ENCODE peak calls at places on chromosomes 13 and 19, in ten cellular contexts. One of them, this sample, is unnamed.

GRCh38 chr13:30868806-30869470 is 37.1 kb upstream of the MEDAG start:
- DNase-seq in esophagus squamous epithelium: no peak
- DNase-seq in M059J: peak
- DNase-seq in dorsolateral prefrontal cortex: no peak
- DNase-seq in NCI-H1092: no peak
- DNase-seq in GM10248: no peak
- DNase-seq in activated T-cell treated with anti-CD3 and anti-CD28 coated beads for 1 hour: no peak
- DNase-seq in GM23248: peak
- DNase-seq in stimulated activated CD8-positive, alpha-beta memory T cell treated with anti-CD3 and anti-CD28 coated beads, Interleukin-7, amount 100 ng/mL, for 48 hours: no peak
- DNase-seq in NCI-H2029: no peak
- DNase-seq in this sample: no peak

GRCh38 chr19:17117250-17117789 is 41.7 kb downstream of the MYO9B start:
- DNase-seq in NCI-H2029: no peak
- DNase-seq in dorsolateral prefrontal cortex: no peak
- DNase-seq in M059J: no peak
- DNase-seq in esophagus squamous epithelium: no peak
- DNase-seq in GM23248: peak
- DNase-seq in activated T-cell treated with anti-CD3 and anti-CD28 coated beads for 1 hour: no peak
- DNase-seq in GM10248: no peak
- DNase-seq in NCI-H1092: no peak
- DNase-seq in stimulated activated CD8-positive, alpha-beta memory T cell treated with anti-CD3 and anti-CD28 coated beads, Interleukin-7, amount 100 ng/mL, for 48 hours: no peak
- DNase-seq in this sample: no peak

GRCh38 chr19:56837892-56838679 is 2.4 kb downstream of the PEG3 start:
- DNase-seq in GM23248: peak
- DNase-seq in dorsolateral prefrontal cortex: peak
- DNase-seq in activated T-cell treated with anti-CD3 and anti-CD28 coated beads for 1 hour: no peak
- DNase-seq in M059J: peak
- DNase-seq in stimulated activated CD8-positive, alpha-beta memory T cell treated with anti-CD3 and anti-CD28 coated beads, Interleukin-7, amount 100 ng/mL, for 48 hours: no peak
- DNase-seq in GM10248: no peak
- DNase-seq in NCI-H1092: no peak
- DNase-seq in NCI-H2029: no peak
- DNase-seq in esophagus squamous epithelium: no peak
- DNase-seq in this sample: no peak

GRCh38 chr13:26709461-26709860 is 51.1 kb downstream of the GPR12 start:
- DNase-seq in GM10248: no peak
- DNase-seq in activated T-cell treated with anti-CD3 and anti-CD28 coated beads for 1 hour: no peak
- DNase-seq in esophagus squamous epithelium: no peak
- DNase-seq in stimulated activated CD8-positive, alpha-beta memory T cell treated with anti-CD3 and anti-CD28 coated beads, Interleukin-7, amount 100 ng/mL, for 48 hours: no peak
- DNase-seq in NCI-H2029: no peak
- DNase-seq in GM23248: no peak
- DNase-seq in NCI-H1092: no peak
- DNase-seq in M059J: no peak
- DNase-seq in dorsolateral prefrontal cortex: no peak
- DNase-seq in this sample: no peak

GRCh38 chr19:57362997-57363705 is at the start of the genes TRAPPC2B and ZNF547:
- DNase-seq in GM10248: peak
- DNase-seq in M059J: peak
- DNase-seq in activated T-cell treated with anti-CD3 and anti-CD28 coated beads for 1 hour: peak
- DNase-seq in GM23248: peak
- DNase-seq in NCI-H2029: peak
- DNase-seq in esophagus squamous epithelium: peak
- DNase-seq in NCI-H1092: peak
- DNase-seq in dorsolateral prefrontal cortex: peak
- DNase-seq in stimulated activated CD8-positive, alpha-beta memory T cell treated with anti-CD3 and anti-CD28 coated beads, Interleukin-7, amount 100 ng/mL, for 48 hours: peak
- DNase-seq in this sample: peak

GRCh38 chr19:49877879-49878743 is 609 bp downstream of the TBC1D17 start:
- DNase-seq in GM23248: peak
- DNase-seq in activated T-cell treated with anti-CD3 and anti-CD28 coated beads for 1 hour: peak
- DNase-seq in NCI-H1092: peak
- DNase-seq in dorsolateral prefrontal cortex: peak
- DNase-seq in stimulated activated CD8-positive, alpha-beta memory T cell treated with anti-CD3 and anti-CD28 coated beads, Interleukin-7, amount 100 ng/mL, for 48 hours: peak
- DNase-seq in esophagus squamous epithelium: peak
- DNase-seq in NCI-H2029: peak
- DNase-seq in GM10248: peak
- DNase-seq in M059J: peak
- DNase-seq in this sample: peak

GRCh38 chr19:391726-392374 is 17.1 kb downstream of the C2CD4C start:
- DNase-seq in NCI-H2029: no peak
- DNase-seq in GM23248: no peak
- DNase-seq in esophagus squamous epithelium: no peak
- DNase-seq in NCI-H1092: no peak
- DNase-seq in activated T-cell treated with anti-CD3 and anti-CD28 coated beads for 1 hour: no peak
- DNase-seq in GM10248: no peak
- DNase-seq in dorsolateral prefrontal cortex: peak
- DNase-seq in M059J: no peak
- DNase-seq in stimulated activated CD8-positive, alpha-beta memory T cell treated with anti-CD3 and anti-CD28 coated beads, Interleukin-7, amount 100 ng/mL, for 48 hours: no peak
- DNase-seq in this sample: no peak

GRCh38 chr19:58554494-58555368 is at the start of gene CHMP2A:
- DNase-seq in GM23248: peak
- DNase-seq in M059J: peak
- DNase-seq in dorsolateral prefrontal cortex: peak
- DNase-seq in activated T-cell treated with anti-CD3 and anti-CD28 coated beads for 1 hour: peak
- DNase-seq in GM10248: peak
- DNase-seq in NCI-H2029: no peak
- DNase-seq in NCI-H1092: no peak
- DNase-seq in esophagus squamous epithelium: no peak
- DNase-seq in stimulated activated CD8-positive, alpha-beta memory T cell treated with anti-CD3 and anti-CD28 coated beads, Interleukin-7, amount 100 ng/mL, for 48 hours: peak
- DNase-seq in this sample: peak

GRCh38 chr19:50357178-50358100 is 8.0 kb downstream of the NAPSA start:
- DNase-seq in dorsolateral prefrontal cortex: peak
- DNase-seq in activated T-cell treated with anti-CD3 and anti-CD28 coated beads for 1 hour: peak
- DNase-seq in GM10248: peak
- DNase-seq in M059J: peak
- DNase-seq in NCI-H1092: peak
- DNase-seq in stimulated activated CD8-positive, alpha-beta memory T cell treated with anti-CD3 and anti-CD28 coated beads, Interleukin-7, amount 100 ng/mL, for 48 hours: peak
- DNase-seq in NCI-H2029: peak
- DNase-seq in GM23248: peak
- DNase-seq in esophagus squamous epithelium: peak
- DNase-seq in this sample: no peak

GRCh38 chr19:38842439-38843174 is 7.2 kb downstream of the HNRNPL start:
- DNase-seq in GM10248: no peak
- DNase-seq in activated T-cell treated with anti-CD3 and anti-CD28 coated beads for 1 hour: peak
- DNase-seq in dorsolateral prefrontal cortex: no peak
- DNase-seq in stimulated activated CD8-positive, alpha-beta memory T cell treated with anti-CD3 and anti-CD28 coated beads, Interleukin-7, amount 100 ng/mL, for 48 hours: no peak
- DNase-seq in esophagus squamous epithelium: no peak
- DNase-seq in NCI-H1092: no peak
- DNase-seq in M059J: no peak
- DNase-seq in GM23248: no peak
- DNase-seq in NCI-H2029: no peak
- DNase-seq in this sample: no peak